ENCODE peak calls at places on chromosomes 1 and 21, in six cellular contexts. U, Y, Q, S, P and B are unnamed samples.

GRCh38 chr1:102572637-102573036 is 535.7 kb downstream of the COL11A1 start:
- DNase-seq in U (no peak), Y (no peak), Q (no peak), S (no peak), P (no peak), B (no peak)

GRCh38 chr1:3312310-3312734 is 142.1 kb upstream of the ARHGEF16 start:
- DNase-seq in U (no peak), Y (no peak), Q (no peak), S (peak; percentile 55), P (no peak), B (no peak)

GRCh38 chr1:94143809-94144176 is 22.8 kb upstream of the ABCA4 start:
- DNase-seq in U (no peak), Y (no peak), Q (no peak), S (no peak), P (no peak), B (no peak)

GRCh38 chr1:11681071-11681771 is at the start of gene MAD2L2:
- DNase-seq in U (peak; percentile 85), Y (peak; percentile 92), Q (peak; percentile 87), S (peak; percentile 84), P (peak; percentile 90), B (peak; percentile 95)

GRCh38 chr21:41766883-41767605 is at the start of gene RIPK4:
- DNase-seq in U (peak; percentile 23), Y (peak; percentile 76), Q (peak; percentile 63), S (no peak), P (peak; percentile 95), B (peak; percentile 56)

GRCh38 chr1:218705391-218705790 is 360.3 kb downstream of the TGFB2 start:
- DNase-seq in U (no peak), Y (no peak), Q (no peak), S (no peak), P (no peak), B (no peak)

GRCh38 chr1:235867903-235868469 is 1.3 kb upstream of the LYST start:
- DNase-seq in U (peak; percentile 55), Y (peak; percentile 74), Q (peak; percentile 65), S (no peak), P (no peak), B (peak; percentile 82)

GRCh38 chr1:33182452-33182851 is 609 bp upstream of the TRIM62 start:
- DNase-seq in U (no peak), Y (no peak), Q (no peak), S (no peak), P (no peak), B (no peak)

GRCh38 chr1:43531906-43532584 is 1.4 kb downstream of the PTPRF start:
- DNase-seq in U (no peak), Y (no peak), Q (no peak), S (no peak), P (peak; percentile 57), B (no peak)

GRCh38 chr1:221032616-221033342 is 153.5 kb downstream of the HLX start:
- DNase-seq in U (no peak), Y (no peak), Q (no peak), S (no peak), P (no peak), B (no peak)

GRCh38 chr1:153749408-153750005 is 21.7 kb downstream of the INTS3 start:
- DNase-seq in U (peak; percentile 58), Y (peak; percentile 82), Q (peak; percentile 88), S (peak; percentile 92), P (peak; percentile 84), B (peak; percentile 68)

GRCh38 chr1:43933386-43934278 is at the start of gene ARTN:
- DNase-seq in U (no peak), Y (no peak), Q (no peak), S (no peak), P (peak; percentile 65), B (no peak)

GRCh38 chr1:115193429-115193828 is 104.1 kb upstream of the TSPAN2 start:
- DNase-seq in U (no peak), Y (no peak), Q (no peak), S (no peak), P (no peak), B (no peak)

GRCh38 chr1:17119076-17119743 is at the start of gene PADI2:
- DNase-seq in U (peak; percentile 8), Y (peak; percentile 65), Q (peak; percentile 72), S (peak; percentile 38), P (peak; percentile 90), B (no peak)

GRCh38 chr1:162855461-162856150 is 5.4 kb downstream of the CCDC190 start:
- DNase-seq in U (no peak), Y (no peak), Q (no peak), S (no peak), P (no peak), B (no peak)

GRCh38 chr1:223504741-223505140 is 111.5 kb downstream of the CCDC185 start:
- DNase-seq in U (no peak), Y (no peak), Q (no peak), S (no peak), P (no peak), B (no peak)

GRCh38 chr1:20184997-20185833 is 681 bp upstream of the UBXN10 start:
- DNase-seq in U (peak; percentile 54), Y (no peak), Q (no peak), S (no peak), P (no peak), B (peak; percentile 86)

GRCh38 chr1:171902527-171902926 is 61.2 kb downstream of the DNM3 start:
- DNase-seq in U (no peak), Y (no peak), Q (no peak), S (no peak), P (no peak), B (no peak)

GRCh38 chr1:224502459-224503160 is 68.0 kb upstream of the WDR26 start:
- DNase-seq in U (no peak), Y (no peak), Q (no peak), S (no peak), P (peak; percentile 65), B (peak; percentile 19)

GRCh38 chr1:161139765-161140164 is 7.3 kb upstream of the DEDD start:
- DNase-seq in U (peak; percentile 21), Y (peak; percentile 52), Q (peak; percentile 52), S (no peak), P (no peak), B (no peak)

GRCh38 chr1:59672851-59673574 is 141.7 kb upstream of the HOOK1 start:
- DNase-seq in U (no peak), Y (no peak), Q (no peak), S (no peak), P (no peak), B (no peak)

GRCh38 chr1:56295949-56296929 is 283.1 kb downstream of the PLPP3 start:
- DNase-seq in U (no peak), Y (no peak), Q (peak; percentile 50), S (no peak), P (no peak), B (no peak)

GRCh38 chr1:233509596-233509995 is 104.3 kb upstream of the KCNK1 start:
- DNase-seq in U (no peak), Y (no peak), Q (no peak), S (no peak), P (no peak), B (no peak)

GRCh38 chr1:161421456-161421855 is 53.8 kb upstream of the CFAP126 start:
- DNase-seq in U (no peak), Y (peak; percentile 88), Q (no peak), S (no peak), P (no peak), B (no peak)

GRCh38 chr1:229860926-229861325 is 206.1 kb upstream of the GALNT2 start:
- DNase-seq in U (no peak), Y (no peak), Q (peak; percentile 24), S (no peak), P (no peak), B (no peak)

GRCh38 chr1:61282387-61282786 is 200.0 kb downstream of the NFIA start:
- DNase-seq in U (no peak), Y (no peak), Q (no peak), S (no peak), P (no peak), B (no peak)

GRCh38 chr1:161047436-161048420 is 2.0 kb upstream of the USF1 start:
- DNase-seq in U (no peak), Y (no peak), Q (no peak), S (no peak), P (no peak), B (no peak)

GRCh38 chr1:11566042-11566825 is 87.3 kb downstream of the DISP3 start:
- DNase-seq in U (no peak), Y (no peak), Q (no peak), S (no peak), P (no peak), B (no peak)

GRCh38 chr1:228267962-228268890 is 60.4 kb downstream of the OBSCN start:
- DNase-seq in U (no peak), Y (no peak), Q (no peak), S (no peak), P (peak; percentile 41), B (no peak)

GRCh38 chr1:25503551-25504426 is 39.6 kb upstream of the LDLRAP1 start:
- DNase-seq in U (peak; percentile 50), Y (peak; percentile 72), Q (peak; percentile 59), S (no peak), P (peak; percentile 77), B (peak; percentile 30)

GRCh38 chr1:15275921-15276683 is 29.1 kb downstream of the FHAD1 start:
- DNase-seq in U (no peak), Y (no peak), Q (no peak), S (no peak), P (no peak), B (no peak)

GRCh38 chr1:23558872-23559135 is 497 bp downstream of the ID3 start:
- DNase-seq in U (no peak), Y (no peak), Q (no peak), S (no peak), P (no peak), B (no peak)

GRCh38 chr1:108816049-108816882 is 40.6 kb downstream of the AKNAD1 start:
- DNase-seq in U (no peak), Y (no peak), Q (no peak), S (peak; percentile 77), P (no peak), B (no peak)
- H3K4me3 ChIP-seq in U (no peak overlapping the region), Y (no peak overlapping the region), Q (no peak overlapping the region), S (peak overlapping the region; percentile 18), P (no peak overlapping the region), B (no peak overlapping the region)

DNA sequence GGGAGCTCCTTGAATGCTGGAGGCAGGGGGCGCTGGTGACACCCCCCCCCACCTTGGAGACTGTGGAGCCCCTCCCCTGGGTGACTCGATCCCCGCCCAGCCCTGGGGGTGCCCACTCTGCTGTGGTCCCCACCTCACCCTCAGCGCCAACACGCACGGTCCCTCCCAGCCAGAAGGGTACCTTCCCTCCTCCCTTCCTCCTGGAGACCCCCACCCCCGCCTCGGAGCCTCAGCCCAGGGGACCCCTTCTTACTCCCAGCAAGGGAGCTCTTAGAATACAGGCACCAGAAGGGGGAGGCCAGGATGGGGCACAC is 5.6 kb downstream of the PLEKHG5 start:
- DNase-seq in U (no peak), Y (no peak), Q (no peak), S (no peak), P (no peak), B (no peak)
- H3K4me3 ChIP-seq in U (no peak overlapping the region), Y (no peak overlapping the region), Q (no peak overlapping the region), S (peak overlapping the region; percentile 24), P (peak overlapping the region; percentile 26), B (no peak overlapping the region)

DNA sequence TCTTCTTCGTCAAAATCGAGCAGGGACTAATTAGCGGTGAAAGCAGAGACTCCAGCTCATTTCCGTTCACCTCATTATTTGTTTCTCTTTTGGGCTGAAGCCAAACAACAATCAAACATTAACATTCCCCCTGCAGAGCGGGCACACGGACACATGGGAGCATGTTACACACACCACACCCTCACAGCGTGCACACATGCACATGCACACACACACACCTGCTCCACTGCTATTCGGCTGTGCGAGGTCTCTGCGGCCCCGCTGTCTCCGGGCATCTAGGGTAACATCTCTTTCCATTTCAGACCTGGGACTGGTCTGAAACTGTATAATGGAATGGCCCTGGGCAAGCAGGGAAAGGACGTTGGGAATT is 58.4 kb upstream of the LRRC8D start:
- DNase-seq in U (no peak), Y (no peak), Q (peak; percentile 23), S (no peak), P (no peak), B (no peak)
- H3K4me3 ChIP-seq in U (peak overlapping the region; percentile 58), Y (peak overlapping the region; percentile 20), Q (peak overlapping the region; percentile 23), S (peak overlapping the region; percentile 40), P (peak overlapping the region; percentile 44), B (no peak overlapping the region)

GRCh38 chr21:29300547-29301138 is 1.9 kb downstream of the BACH1 start:
- DNase-seq in U (no peak), Y (peak; percentile 50), Q (peak; percentile 90), S (no peak), P (no peak), B (no peak)
- H3K4me3 ChIP-seq in U (peak overlapping the region; percentile 51), Y (peak overlapping the region; percentile 71), Q (peak overlapping the region; percentile 83), S (peak overlapping the region; percentile 86), P (peak overlapping the region; percentile 75), B (peak overlapping the region; percentile 95)